ENCODE peak calls at places on chromosomes 6 and 20, in six cellular contexts. X, S, J, O, V and A are unnamed samples.

GRCh38 chr20:11271319-11271718 is 597.5 kb upstream of the JAG1 start:
- DNase-seq in S (peak), J (no peak), O (no peak), X (no peak), V (no peak), A (peak)

GRCh38 chr6:6834356-6835342 is 246.1 kb downstream of the LY86 start:
- DNase-seq in X (no peak), S (no peak), V (no peak), O (no peak), J (no peak), A (no peak)

GRCh38 chr6:31729979-31730630 is 1.0 kb upstream of the DDAH2 start:
- DNase-seq in O (no peak), J (peak), V (peak), X (no peak), S (peak), A (peak)

GRCh38 chr6:108744996-108745395 is 103.2 kb upstream of the ARMC2 start:
- DNase-seq in X (no peak), V (no peak), O (no peak), S (no peak), J (no peak), A (no peak)

GRCh38 chr20:3045042-3045815 is 623 bp upstream of the MRPS26 start:
- DNase-seq in J (peak), V (peak), O (no peak), X (peak), S (peak), A (no peak)

GRCh38 chr6:129364037-129364436 is 345.9 kb downstream of the ARHGAP18 start:
- DNase-seq in S (no peak), J (no peak), O (no peak), V (no peak), X (no peak), A (no peak)

GRCh38 chr6:26743157-26743821 is 83.7 kb upstream of the ZNF322 start:
- DNase-seq in J (peak), O (peak), V (peak), X (no peak), S (peak), A (peak)

GRCh38 chr6:52537001-52537753 is 39.7 kb downstream of the TRAM2 start:
- DNase-seq in S (no peak), X (no peak), J (peak), O (no peak), V (no peak), A (no peak)

GRCh38 chr6:127971945-127972391 is 71.1 kb upstream of the THEMIS start:
- DNase-seq in V (peak), O (no peak), J (no peak), X (peak), S (no peak), A (no peak)